ENCODE peak calls at places on chromosomes 16 and 17, in five cellular contexts. U, X, L, M and W are unnamed samples.

GRCh38 chr16:57999971-58000705 is at the start of gene ZNF319:
- DNase-seq in U (no peak), X (no peak), M (no peak), L (no peak), W (peak; percentile 74)

GRCh38 chr17:49440581-49440980 is 25.9 kb upstream of the PHB1 start:
- DNase-seq in M (no peak), L (no peak), U (no peak), X (no peak), W (no peak)

GRCh38 chr17:82528484-82529265 is 9.1 kb downstream of the FOXK2 start:
- DNase-seq in M (peak; percentile 31), X (peak; percentile 82), L (peak; percentile 48), U (no peak), W (peak; percentile 53)

GRCh38 chr17:65609749-65610148 is 48.3 kb upstream of the AXIN2 start:
- DNase-seq in U (no peak), X (no peak), L (no peak), M (no peak), W (no peak)

GRCh38 chr17:81295678-81296381 is 723 bp upstream of the SLC38A10 start:
- DNase-seq in X (peak; percentile 91), L (peak; percentile 47), U (peak; percentile 74), M (peak; percentile 72), W (peak; percentile 62)

GRCh38 chr17:72858826-72859495 is 233.5 kb downstream of the SLC39A11 start:
- DNase-seq in U (no peak), L (no peak), X (no peak), M (no peak), W (no peak)

GRCh38 chr17:44024271-44024663 is 9.5 kb upstream of the TMEM101 start:
- DNase-seq in M (no peak), U (no peak), X (no peak), L (no peak), W (no peak)

GRCh38 chr17:61234102-61234750 is 165.4 kb upstream of the TBX2 start:
- DNase-seq in U (no peak), M (peak; percentile 40), L (no peak), X (no peak), W (no peak)

GRCh38 chr17:18905226-18905625 is 46.7 kb upstream of the SLC5A10 start:
- DNase-seq in U (no peak), X (no peak), M (no peak), L (no peak), W (no peak)

GRCh38 chr17:63140255-63140654 is 174.2 kb downstream of the TANC2 start:
- DNase-seq in U (no peak), L (peak; percentile 23), X (no peak), M (peak; percentile 68), W (no peak)

GRCh38 chr16:58010886-58011285 is 9.7 kb downstream of the USB1 start:
- DNase-seq in M (no peak), L (peak; percentile 53), U (no peak), X (no peak), W (no peak)

GRCh38 chr16:2500937-2501750 is 12.6 kb upstream of the ATP6V0C start:
- DNase-seq in U (peak; percentile 90), X (peak; percentile 82), M (peak; percentile 51), L (peak; percentile 71), W (no peak)

GRCh38 chr16:70589998-70590471 is 56.3 kb upstream of the IL34 start:
- DNase-seq in U (no peak), M (no peak), X (peak; percentile 57), L (peak; percentile 52), W (no peak)

GRCh38 chr17:36507266-36507665 is 20.8 kb downstream of the ZNHIT3 start:
- DNase-seq in X (no peak), U (no peak), L (no peak), M (no peak), W (no peak)

GRCh38 chr17:32208436-32208835 is 57.2 kb upstream of the RHBDL3 start:
- DNase-seq in U (no peak), L (no peak), M (no peak), X (no peak), W (no peak)

GRCh38 chr17:68849673-68850260 is 105.4 kb downstream of the ABCA8 start:
- DNase-seq in X (no peak), U (no peak), M (no peak), L (no peak), W (no peak)

GRCh38 chr16:15583526-15583925 is 59.4 kb downstream of the MARF1 start:
- DNase-seq in L (no peak), M (no peak), U (no peak), X (no peak), W (no peak)

GRCh38 chr17:29579866-29580771 is 9.3 kb downstream of the GIT1 start:
- DNase-seq in U (peak; percentile 95), X (peak; percentile 99), M (peak; percentile 85), L (peak; percentile 79), W (peak; percentile 92)

GRCh38 chr17:15945493-15946209 is 721 bp downstream of the ADORA2B start:
- DNase-seq in X (peak; percentile 51), L (peak; percentile 37), M (no peak), U (no peak), W (no peak)

GRCh38 chr17:45397796-45398195 is 34.9 kb downstream of the ARHGAP27 start:
- DNase-seq in M (no peak), U (no peak), X (no peak), L (no peak), W (no peak)

GRCh38 chr16:88069397-88070168 is 118.3 kb downstream of the BANP start:
- DNase-seq in U (peak; percentile 94), M (no peak), L (no peak), X (no peak), W (no peak)

GRCh38 chr17:81821603-81822311 is 11.3 kb downstream of the MCRIP1 start:
- DNase-seq in U (no peak), X (peak; percentile 93), L (peak; percentile 27), M (no peak), W (peak; percentile 87)

GRCh38 chr17:82502207-82502606 is 17.3 kb upstream of the FOXK2 start:
- DNase-seq in M (no peak), U (no peak), X (no peak), L (no peak), W (no peak)

GRCh38 chr17:44655983-44656700 is at the start of gene MEIOC:
- DNase-seq in M (no peak), X (peak; percentile 97), U (peak; percentile 70), L (peak; percentile 36), W (no peak)

GRCh38 chr16:75312875-75313274 is 61.5 kb upstream of the BCAR1 start:
- DNase-seq in U (no peak), M (no peak), X (no peak), L (no peak), W (no peak)

GRCh38 chr17:50468120-50469004 is at the start of gene CHAD:
- DNase-seq in U (peak; percentile 52), L (no peak), M (no peak), X (no peak), W (no peak)

GRCh38 chr16:83933885-83934683 is 19.0 kb upstream of the OSGIN1 start:
- DNase-seq in M (no peak), X (no peak), L (no peak), U (no peak), W (no peak)

GRCh38 chr17:2609091-2609490 is 15.6 kb downstream of the PAFAH1B1 start:
- DNase-seq in X (no peak), L (no peak), U (no peak), M (no peak), W (no peak)

GRCh38 chr16:84726079-84726669 is 26.4 kb downstream of the USP10 start:
- DNase-seq in L (peak; percentile 83), X (peak; percentile 58), U (peak; percentile 39), M (peak; percentile 86), W (no peak)

GRCh38 chr17:45995617-45996270 is 3.3 kb upstream of the STH start:
- DNase-seq in M (no peak), X (no peak), U (no peak), L (no peak), W (no peak)